ENCODE peak calls at places on chromosomes 13 and 19, in ten cellular contexts. One of them, this sample, is unnamed.
A peak's percentile ranks its signal among the peaks of the same experiment; 100 is the strongest.

GRCh38 chr19:39196860-39197562 is at the start of gene NCCRP1:
- DNase-seq in K562: no peak
- DNase-seq in gastrocnemius medialis: no peak
- DNase-seq in uterus: no peak
- DNase-seq in heart left ventricle: no peak
- DNase-seq in IMR-90: no peak
- DNase-seq in Peyer's patch: no peak
- DNase-seq in body of pancreas: peak; percentile 48
- DNase-seq in adrenal gland: no peak
- DNase-seq in HCT116: no peak
- DNase-seq in this sample: no peak

GRCh38 chr19:47435883-47436417 is 16.6 kb upstream of the MEIS3 start:
- DNase-seq in adrenal gland: no peak
- DNase-seq in body of pancreas: no peak
- DNase-seq in heart left ventricle: no peak
- DNase-seq in K562: no peak
- DNase-seq in IMR-90: no peak
- DNase-seq in gastrocnemius medialis: no peak
- DNase-seq in Peyer's patch: no peak
- DNase-seq in uterus: no peak
- DNase-seq in HCT116: no peak
- DNase-seq in this sample: no peak

GRCh38 chr13:44930907-44931676 is 58.2 kb downstream of the NUFIP1 start:
- DNase-seq in adrenal gland: no peak
- DNase-seq in Peyer's patch: no peak
- DNase-seq in body of pancreas: no peak
- DNase-seq in HCT116: no peak
- DNase-seq in heart left ventricle: no peak
- DNase-seq in gastrocnemius medialis: peak; percentile 76
- DNase-seq in uterus: no peak
- DNase-seq in IMR-90: no peak
- DNase-seq in K562: no peak
- DNase-seq in this sample: no peak

GRCh38 chr13:101289764-101290163 is 126.5 kb downstream of the NALCN start:
- DNase-seq in HCT116: no peak
- DNase-seq in adrenal gland: no peak
- DNase-seq in heart left ventricle: no peak
- DNase-seq in Peyer's patch: no peak
- DNase-seq in gastrocnemius medialis: no peak
- DNase-seq in uterus: no peak
- DNase-seq in IMR-90: peak; percentile 75
- DNase-seq in K562: no peak
- DNase-seq in body of pancreas: peak; percentile 61
- DNase-seq in this sample: no peak

GRCh38 chr19:1837625-1838105 is 10.6 kb downstream of the REXO1 start:
- DNase-seq in heart left ventricle: no peak
- DNase-seq in body of pancreas: peak; percentile 46
- DNase-seq in IMR-90: no peak
- DNase-seq in adrenal gland: peak; percentile 58
- DNase-seq in HCT116: no peak
- DNase-seq in uterus: no peak
- DNase-seq in Peyer's patch: peak; percentile 63
- DNase-seq in K562: peak; percentile 83
- DNase-seq in gastrocnemius medialis: no peak
- DNase-seq in this sample: no peak

GRCh38 chr19:19619849-19620210 is 1.3 kb upstream of the PBX4 start:
- DNase-seq in Peyer's patch: no peak
- DNase-seq in HCT116: no peak
- DNase-seq in uterus: no peak
- DNase-seq in adrenal gland: no peak
- DNase-seq in body of pancreas: no peak
- DNase-seq in K562: no peak
- DNase-seq in gastrocnemius medialis: no peak
- DNase-seq in IMR-90: no peak
- DNase-seq in heart left ventricle: no peak
- DNase-seq in this sample: no peak

GRCh38 chr13:20303636-20304035 is 71.5 kb upstream of the GJB6 start:
- DNase-seq in Peyer's patch: peak; percentile 7
- DNase-seq in IMR-90: no peak
- DNase-seq in gastrocnemius medialis: no peak
- DNase-seq in body of pancreas: no peak
- DNase-seq in heart left ventricle: no peak
- DNase-seq in K562: no peak
- DNase-seq in adrenal gland: no peak
- DNase-seq in uterus: no peak
- DNase-seq in HCT116: no peak
- DNase-seq in this sample: no peak

GRCh38 chr13:77480071-77480470 is 55.4 kb upstream of the SCEL start:
- DNase-seq in HCT116: no peak
- DNase-seq in heart left ventricle: no peak
- DNase-seq in body of pancreas: no peak
- DNase-seq in Peyer's patch: no peak
- DNase-seq in adrenal gland: no peak
- DNase-seq in IMR-90: no peak
- DNase-seq in uterus: no peak
- DNase-seq in K562: no peak
- DNase-seq in gastrocnemius medialis: no peak
- DNase-seq in this sample: no peak

DNA sequence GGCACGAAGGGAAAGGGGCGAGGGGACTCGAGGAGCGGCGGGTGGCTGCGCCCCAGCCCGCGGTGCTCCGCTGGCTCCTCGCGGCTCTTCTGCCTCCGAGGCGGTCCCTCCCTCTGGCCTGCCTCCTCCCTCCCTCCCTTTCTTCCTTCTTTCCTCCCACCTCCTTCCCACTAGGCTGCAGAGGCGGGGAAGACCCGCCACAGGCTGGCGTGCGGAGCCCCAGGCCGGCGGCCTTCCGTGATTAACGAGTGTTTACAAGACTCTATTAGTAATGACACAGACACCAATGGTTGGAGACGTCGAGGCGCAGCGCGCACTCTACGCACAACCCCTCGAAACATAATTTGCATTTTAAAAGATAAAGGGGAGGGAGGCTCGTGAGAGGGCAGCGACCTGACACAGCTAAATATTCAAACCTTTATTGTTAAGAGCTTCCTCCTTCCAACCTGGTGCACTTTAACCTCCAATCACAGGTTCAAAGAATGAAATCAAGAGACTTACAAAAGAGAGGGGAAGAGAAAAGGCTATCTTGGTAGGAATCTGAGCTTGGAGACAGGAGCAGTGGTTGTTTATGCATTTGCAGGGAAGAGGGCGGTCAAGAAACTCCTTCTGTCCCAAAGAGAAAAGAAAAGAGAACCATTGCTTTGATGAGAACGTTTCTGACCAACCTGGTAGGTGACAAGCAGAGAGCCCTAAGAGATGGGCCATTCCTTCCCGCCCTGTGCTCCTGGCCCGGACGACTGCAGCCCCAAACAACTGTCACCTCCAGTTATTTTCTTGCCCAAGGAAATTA is at the start of gene CDX2:
- DNase-seq in IMR-90: no peak
- DNase-seq in heart left ventricle: no peak
- DNase-seq in K562: no peak
- DNase-seq in HCT116: peak; percentile 55
- DNase-seq in uterus: no peak
- DNase-seq in body of pancreas: peak; percentile 39
- DNase-seq in Peyer's patch: peak; percentile 91
- DNase-seq in adrenal gland: no peak
- DNase-seq in gastrocnemius medialis: no peak
- DNase-seq in this sample: no peak
- TF ChIP-seq POLR2A in IMR-90: no peak
- TF ChIP-seq POLR2A in heart left ventricle: no peak
- TF ChIP-seq POLR2A in K562: no peak
- TF ChIP-seq POLR2A in HCT116: peak; percentile 85
- TF ChIP-seq POLR2A in uterus: no peak
- TF ChIP-seq POLR2A in body of pancreas: no peak
- TF ChIP-seq POLR2A in Peyer's patch: peak; percentile 98
- TF ChIP-seq POLR2A in adrenal gland: no peak
- TF ChIP-seq POLR2A in gastrocnemius medialis: no peak
- TF ChIP-seq POLR2A in this sample: no peak

GRCh38 chr19:369876-370275 is 25.3 kb upstream of the MIER2 start:
- DNase-seq in body of pancreas: no peak
- DNase-seq in IMR-90: no peak
- DNase-seq in uterus: no peak
- DNase-seq in Peyer's patch: no peak
- DNase-seq in K562: no peak
- DNase-seq in adrenal gland: no peak
- DNase-seq in HCT116: no peak
- DNase-seq in gastrocnemius medialis: no peak
- DNase-seq in heart left ventricle: no peak
- DNase-seq in this sample: no peak

GRCh38 chr19:370641-371330 is 26.2 kb upstream of the MIER2 start:
- DNase-seq in IMR-90: no peak
- DNase-seq in body of pancreas: no peak
- DNase-seq in gastrocnemius medialis: no peak
- DNase-seq in K562: no peak
- DNase-seq in HCT116: no peak
- DNase-seq in Peyer's patch: no peak
- DNase-seq in adrenal gland: no peak
- DNase-seq in heart left ventricle: no peak
- DNase-seq in uterus: no peak
- DNase-seq in this sample: no peak

GRCh38 chr19:372306-372890 is 27.8 kb upstream of the MIER2 start:
- DNase-seq in Peyer's patch: no peak
- DNase-seq in heart left ventricle: peak; percentile 81
- DNase-seq in K562: no peak
- DNase-seq in uterus: no peak
- DNase-seq in IMR-90: peak; percentile 70
- DNase-seq in adrenal gland: no peak
- DNase-seq in gastrocnemius medialis: no peak
- DNase-seq in HCT116: no peak
- DNase-seq in body of pancreas: peak; percentile 19
- DNase-seq in this sample: no peak

GRCh38 chr19:373391-374182 is 29.0 kb upstream of the MIER2 start:
- DNase-seq in gastrocnemius medialis: no peak
- DNase-seq in uterus: no peak
- DNase-seq in IMR-90: no peak
- DNase-seq in Peyer's patch: no peak
- DNase-seq in HCT116: no peak
- DNase-seq in K562: no peak
- DNase-seq in body of pancreas: no peak
- DNase-seq in adrenal gland: no peak
- DNase-seq in heart left ventricle: no peak
- DNase-seq in this sample: no peak

DNA sequence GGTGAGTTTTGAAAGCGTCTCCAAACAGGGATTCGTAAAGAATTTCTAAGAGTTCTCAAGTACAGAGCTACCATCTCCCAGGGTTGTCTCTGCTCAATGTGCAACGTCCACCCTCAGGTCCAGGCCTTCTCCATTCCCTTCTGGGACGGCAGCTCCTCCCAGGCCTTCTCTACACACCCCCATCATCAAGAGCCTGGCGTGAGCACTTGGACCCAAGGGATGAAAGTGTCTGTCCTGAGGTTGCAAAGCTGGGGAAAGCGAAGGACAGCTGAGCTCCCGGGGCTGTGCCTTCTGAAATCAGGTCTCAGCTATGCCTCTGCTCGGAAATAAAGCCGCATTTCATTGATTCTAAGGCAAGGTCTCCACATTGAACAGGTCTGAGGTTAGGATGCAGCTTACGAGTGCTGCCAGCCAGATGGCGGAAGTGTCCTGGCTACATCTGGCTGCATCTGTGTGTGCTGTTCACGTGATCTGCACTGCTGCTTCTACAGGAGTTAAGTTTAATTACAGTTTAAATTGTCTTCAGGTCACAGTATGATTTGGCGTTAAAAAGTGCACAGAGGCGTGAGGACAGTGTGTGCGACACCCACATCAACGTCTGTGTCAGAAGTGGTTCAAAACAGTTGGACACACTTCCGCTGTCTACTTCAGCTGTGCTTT is 27.0 kb upstream of the MIER2 start:
- DNase-seq in HCT116: no peak
- DNase-seq in uterus: no peak
- DNase-seq in adrenal gland: no peak
- DNase-seq in IMR-90: no peak
- DNase-seq in gastrocnemius medialis: no peak
- DNase-seq in heart left ventricle: no peak
- DNase-seq in body of pancreas: no peak
- DNase-seq in K562: no peak
- DNase-seq in Peyer's patch: no peak
- DNase-seq in this sample: no peak
- H3K36me3 ChIP-seq in HCT116: no peaks in the 10 kb centered on the region
- H3K36me3 ChIP-seq in uterus: no peaks in the 10 kb centered on the region
- H3K36me3 ChIP-seq in adrenal gland: no peaks in the 10 kb centered on the region
- H3K36me3 ChIP-seq in IMR-90: no peaks in the 10 kb centered on the region
- H3K36me3 ChIP-seq in gastrocnemius medialis: no peaks in the 10 kb centered on the region
- H3K36me3 ChIP-seq in heart left ventricle: no peaks in the 10 kb centered on the region
- H3K36me3 ChIP-seq in body of pancreas: no peaks in the 10 kb centered on the region
- H3K36me3 ChIP-seq in K562: no peaks in the 10 kb centered on the region
- H3K36me3 ChIP-seq in Peyer's patch: no peaks in the 10 kb centered on the region
- H3K36me3 ChIP-seq in this sample: no peaks in the 10 kb centered on the region

GRCh38 chr13:43058318-43058674 is 34.9 kb downstream of the DNAJC15 start:
- DNase-seq in body of pancreas: no peak
- DNase-seq in IMR-90: peak; percentile 62
- DNase-seq in adrenal gland: peak; percentile 37
- DNase-seq in heart left ventricle: peak; percentile 52
- DNase-seq in K562: no peak
- DNase-seq in gastrocnemius medialis: no peak
- DNase-seq in HCT116: peak; percentile 87
- DNase-seq in Peyer's patch: peak; percentile 63
- DNase-seq in uterus: no peak
- DNase-seq in this sample: no peak
- H3K4me3 ChIP-seq in body of pancreas: no peak overlapping the region
- H3K4me3 ChIP-seq in IMR-90: no peak overlapping the region
- H3K4me3 ChIP-seq in adrenal gland: no peak overlapping the region
- H3K4me3 ChIP-seq in heart left ventricle: no peak overlapping the region
- H3K4me3 ChIP-seq in K562: no peak overlapping the region
- H3K4me3 ChIP-seq in gastrocnemius medialis: no peak overlapping the region
- H3K4me3 ChIP-seq in HCT116: peak overlapping the region; percentile 8
- H3K4me3 ChIP-seq in Peyer's patch: no peak overlapping the region
- H3K4me3 ChIP-seq in uterus: no peak overlapping the region
- H3K4me3 ChIP-seq in this sample: no peak overlapping the region

GRCh38 chr19:57583104-57583520 is 833 bp upstream of the ZIK1 start:
- DNase-seq in uterus: no peak
- DNase-seq in HCT116: no peak
- DNase-seq in K562: no peak
- DNase-seq in heart left ventricle: no peak
- DNase-seq in gastrocnemius medialis: no peak
- DNase-seq in body of pancreas: no peak
- DNase-seq in Peyer's patch: no peak
- DNase-seq in adrenal gland: no peak
- DNase-seq in IMR-90: no peak
- DNase-seq in this sample: peak; percentile 44

GRCh38 chr19:57576661-57577060 is 2.0 kb downstream of the ZNF416 start:
- DNase-seq in HCT116: no peak
- DNase-seq in IMR-90: no peak
- DNase-seq in body of pancreas: no peak
- DNase-seq in adrenal gland: no peak
- DNase-seq in Peyer's patch: no peak
- DNase-seq in heart left ventricle: no peak
- DNase-seq in gastrocnemius medialis: no peak
- DNase-seq in uterus: no peak
- DNase-seq in K562: no peak
- DNase-seq in this sample: no peak

GRCh38 chr19:57583521-57584416 is at the start of gene ZIK1:
- DNase-seq in heart left ventricle: peak; percentile 96
- DNase-seq in body of pancreas: peak; percentile 79
- DNase-seq in Peyer's patch: peak; percentile 96
- DNase-seq in K562: peak; percentile 34
- DNase-seq in gastrocnemius medialis: peak; percentile 81
- DNase-seq in uterus: peak; percentile 88
- DNase-seq in adrenal gland: peak; percentile 94
- DNase-seq in HCT116: no peak
- DNase-seq in IMR-90: peak; percentile 92
- DNase-seq in this sample: peak; percentile 71

DNA sequence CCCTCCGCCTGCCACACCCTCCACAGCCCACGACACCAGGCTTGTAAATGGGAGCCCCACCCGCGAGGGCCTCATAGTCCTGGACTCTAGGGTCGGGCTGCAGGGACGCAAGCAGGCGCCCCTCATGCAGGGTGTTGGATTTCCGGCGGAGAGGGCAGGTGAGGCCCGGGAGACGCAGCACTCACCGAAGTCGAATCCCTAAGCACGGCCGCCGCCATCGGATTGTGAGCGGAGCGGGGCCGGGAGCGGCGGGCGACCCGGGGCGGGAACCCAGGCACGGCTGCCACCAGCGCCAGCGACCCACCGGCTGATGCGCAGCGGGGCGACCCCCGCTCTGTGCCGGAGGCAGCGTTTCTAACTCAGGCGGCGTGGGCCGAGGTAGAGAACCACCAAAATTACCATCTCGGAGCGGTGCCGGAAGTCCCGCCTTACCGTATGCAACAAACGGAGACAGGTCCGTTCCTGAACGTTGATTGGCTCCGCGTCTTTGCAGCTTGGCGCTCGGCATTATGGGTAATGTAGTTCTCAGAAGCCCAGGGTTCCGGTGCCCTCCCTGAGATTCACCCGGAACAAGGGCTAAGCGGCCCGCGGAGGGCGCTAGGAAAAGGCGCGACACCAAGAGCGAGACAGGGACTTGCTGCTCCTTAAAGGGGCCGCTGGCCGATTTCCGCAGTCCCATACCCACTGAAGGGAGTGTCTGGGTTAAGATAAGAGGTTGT is at the start of gene ZNF416:
- DNase-seq in uterus: peak; percentile 97
- DNase-seq in body of pancreas: peak; percentile 98
- DNase-seq in IMR-90: peak; percentile 99
- DNase-seq in K562: peak; percentile 94
- DNase-seq in Peyer's patch: peak; percentile 99
- DNase-seq in adrenal gland: peak; percentile 98
- DNase-seq in heart left ventricle: peak; percentile 98
- DNase-seq in HCT116: peak; percentile 99
- DNase-seq in gastrocnemius medialis: peak; percentile 98
- DNase-seq in this sample: peak; percentile 94
- TF ChIP-seq POLR2A in uterus: peak; percentile 37
- TF ChIP-seq POLR2A in body of pancreas: no peak
- TF ChIP-seq POLR2A in IMR-90: no peak
- TF ChIP-seq POLR2A in K562: no peak
- TF ChIP-seq POLR2A in Peyer's patch: no peak
- TF ChIP-seq POLR2A in adrenal gland: no peak
- TF ChIP-seq POLR2A in heart left ventricle: peak; percentile 38
- TF ChIP-seq POLR2A in HCT116: no peak
- TF ChIP-seq POLR2A in gastrocnemius medialis: peak; percentile 20
- TF ChIP-seq POLR2A in this sample: no peak

This sample was measured in right lobe of liver.